ENCODE peak calls at places on chromosome 12, in seven cellular contexts. Z, S, V, Q, W, U and B are unnamed samples. For H3K27me3, the result is how much of the 10 kb centered on the place peaks cover.

GRCh38 chr12:3251691-3252090 is 174.5 kb downstream of the TSPAN9 start:
- DNase-seq in Z (no peak), S (peak), V (no peak), Q (no peak), W (no peak), U (no peak), B (no peak)

GRCh38 chr12:9673404-9674225 is 4.1 kb downstream of the CLEC2D start:
- DNase-seq in Z (peak), S (peak), V (peak), Q (peak), W (peak), U (peak), B (no peak)

GRCh38 chr12:93186131-93186530 is 191.6 kb upstream of the NUDT4 start:
- DNase-seq in Z (no peak), S (no peak), V (no peak), Q (no peak), W (peak), U (no peak), B (no peak)

GRCh38 chr12:80702889-80703605 is 4.4 kb upstream of the MYF6 start:
- DNase-seq in Z (peak), S (no peak), V (no peak), Q (no peak), W (peak), U (no peak), B (no peak)

GRCh38 chr12:69492739-69493138 is 22.6 kb downstream of the FRS2 start:
- DNase-seq in Z (no peak), S (no peak), V (no peak), Q (no peak), W (no peak), U (no peak), B (no peak)

GRCh38 chr12:3837049-3837448 is 36.1 kb downstream of the PARP11 start:
- DNase-seq in Z (no peak), S (no peak), V (no peak), Q (no peak), W (no peak), U (no peak), B (no peak)

GRCh38 chr12:131460516-131460915 is 250.4 kb upstream of the SFSWAP start:
- DNase-seq in Z (no peak), S (no peak), V (no peak), Q (no peak), W (no peak), U (no peak), B (no peak)

GRCh38 chr12:3004655-3005565 is 45.7 kb downstream of the TEAD4 start:
- DNase-seq in Z (no peak), S (no peak), V (peak), Q (no peak), W (no peak), U (no peak), B (no peak)

GRCh38 chr12:51171884-51172514 is 936 bp downstream of the TFCP2 start:
- DNase-seq in Z (no peak), S (no peak), V (no peak), Q (no peak), W (peak), U (no peak), B (no peak)

GRCh38 chr12:131044136-131044535 is 90.4 kb downstream of the ADGRD1 start:
- DNase-seq in Z (no peak), S (peak), V (peak), Q (peak), W (no peak), U (no peak), B (no peak)

GRCh38 chr12:108477881-108478259 is 37.2 kb upstream of the FICD start:
- DNase-seq in Z (no peak), S (no peak), V (no peak), Q (no peak), W (no peak), U (no peak), B (no peak)

GRCh38 chr12:93043192-93043876 is 114.2 kb upstream of the EEA1 start:
- DNase-seq in Z (no peak), S (no peak), V (no peak), Q (no peak), W (no peak), U (no peak), B (no peak)

GRCh38 chr12:107818984-107819383 is 44.5 kb downstream of the ASCL4 start:
- DNase-seq in Z (no peak), S (no peak), V (no peak), Q (no peak), W (no peak), U (no peak), B (peak)

GRCh38 chr12:26120561-26121274 is 4.1 kb downstream of the BHLHE41 start:
- DNase-seq in Z (no peak), S (no peak), V (no peak), Q (no peak), W (no peak), U (no peak), B (no peak)

GRCh38 chr12:17527021-17527420 is 563.0 kb downstream of the RERGL start:
- DNase-seq in Z (no peak), S (no peak), V (no peak), Q (no peak), W (no peak), U (no peak), B (no peak)

GRCh38 chr12:45561488-45561887 is 168.0 kb upstream of the ARID2 start:
- DNase-seq in Z (no peak), S (no peak), V (no peak), Q (no peak), W (no peak), U (no peak), B (no peak)

GRCh38 chr12:49583361-49584094 is 15.6 kb upstream of the MCRS1 start:
- DNase-seq in Z (no peak), S (no peak), V (no peak), Q (no peak), W (peak), U (no peak), B (no peak)

GRCh38 chr12:123601602-123602489 is at the start of gene DDX55:
- DNase-seq in Z (peak), S (peak), V (peak), Q (peak), W (peak), U (peak), B (peak)

GRCh38 chr12:88509851-88510250 is 70.4 kb downstream of the KITLG start:
- DNase-seq in Z (no peak), S (no peak), V (no peak), Q (no peak), W (no peak), U (no peak), B (no peak)
- TF ChIP-seq CTCF in Z (no peak), S (no peak), V (no peak), Q (no peak), W (no peak), U (no peak), B (no peak)

DNA sequence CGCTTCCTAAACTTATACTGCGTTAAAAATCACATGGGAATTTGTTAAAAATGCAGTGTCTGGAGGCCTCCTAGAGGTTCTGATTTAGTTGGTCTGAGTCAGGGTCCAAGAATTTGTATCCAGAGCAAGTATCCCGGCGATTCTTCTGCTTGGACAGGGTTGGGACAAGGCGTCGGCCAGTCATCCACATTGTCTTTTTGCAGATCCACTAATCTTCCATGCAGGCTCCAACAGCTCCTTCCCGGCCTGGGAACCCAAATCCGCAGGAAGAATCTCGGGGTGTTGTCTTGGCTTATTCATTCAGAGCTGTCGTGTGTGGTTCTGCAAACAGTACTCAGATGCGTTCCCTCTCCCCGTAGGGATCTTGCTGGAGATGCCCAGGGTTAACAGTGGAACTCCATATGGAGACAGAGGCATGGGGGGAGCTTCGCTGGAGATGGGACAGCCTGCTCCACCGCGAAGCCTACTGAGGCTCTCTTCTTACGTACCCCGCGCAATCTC is 25.3 kb downstream of the GPRC5D start:
- DNase-seq in Z (no peak), S (no peak), V (no peak), Q (no peak), W (no peak), U (no peak), B (no peak)
- H3K4me3 ChIP-seq in Z (no peak), S (no peak), V (no peak), Q (no peak), W (no peak), U (peak), B (no peak)

DNA sequence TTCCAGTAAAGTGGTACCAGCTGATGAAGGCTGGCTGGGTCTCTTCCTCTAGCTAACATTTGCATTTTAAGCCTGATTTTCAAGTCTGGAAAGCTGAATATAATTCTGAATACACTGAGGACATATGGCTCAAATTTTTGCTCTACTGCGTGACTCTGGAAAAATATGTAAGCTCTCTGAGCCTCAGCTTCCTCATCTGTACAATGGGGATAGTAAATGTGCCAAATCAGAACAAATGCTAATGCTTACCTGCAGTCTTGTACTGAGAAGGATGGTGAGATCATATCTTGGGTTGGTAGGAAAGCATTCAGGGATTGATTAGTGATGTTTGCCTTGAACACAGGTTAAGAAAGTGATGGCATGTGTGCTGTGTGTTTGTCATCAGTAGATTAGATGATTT is 14.6 kb downstream of the HNF1A start:
- DNase-seq in Z (no peak), S (no peak), V (no peak), Q (no peak), W (no peak), U (no peak), B (no peak)
- H3K27me3 ChIP-seq in Z (under half), S (under half), V (under half), Q (under half), W (under half), U (under half), B (under half)

GRCh38 chr12:75525263-75525662 is 13.9 kb upstream of the KRR1 start:
- DNase-seq in Z (no peak), S (no peak), V (no peak), Q (no peak), W (peak), U (no peak), B (no peak)
- TF ChIP-seq CTCF in Z (peak), S (no peak), V (no peak), Q (no peak), W (peak), U (peak), B (peak)

DNA sequence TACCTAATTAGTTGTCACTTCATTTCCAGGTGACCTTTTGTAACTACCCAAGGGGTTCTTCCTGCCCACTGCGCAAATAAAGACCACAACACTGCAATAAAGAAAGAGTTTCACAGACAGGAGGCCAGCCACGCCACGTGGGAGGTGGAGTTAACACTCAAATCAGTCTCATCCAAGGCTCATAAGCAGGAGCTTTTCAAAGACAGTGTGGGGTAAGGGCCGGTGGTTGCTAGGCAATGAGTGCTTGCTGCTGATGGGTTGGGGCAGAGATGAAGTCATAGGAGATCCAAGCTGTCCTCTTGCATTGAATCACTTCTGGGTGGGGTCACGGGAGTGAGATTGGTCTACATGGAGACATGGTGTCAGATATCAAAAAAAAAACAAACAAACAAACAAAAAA is 241.1 kb upstream of the TMEM132C start:
- DNase-seq in Z (no peak), S (no peak), V (no peak), Q (no peak), W (no peak), U (no peak), B (peak)
- H3K4me3 ChIP-seq in Z (no peak), S (no peak), V (no peak), Q (no peak), W (no peak), U (no peak), B (no peak)

DNA sequence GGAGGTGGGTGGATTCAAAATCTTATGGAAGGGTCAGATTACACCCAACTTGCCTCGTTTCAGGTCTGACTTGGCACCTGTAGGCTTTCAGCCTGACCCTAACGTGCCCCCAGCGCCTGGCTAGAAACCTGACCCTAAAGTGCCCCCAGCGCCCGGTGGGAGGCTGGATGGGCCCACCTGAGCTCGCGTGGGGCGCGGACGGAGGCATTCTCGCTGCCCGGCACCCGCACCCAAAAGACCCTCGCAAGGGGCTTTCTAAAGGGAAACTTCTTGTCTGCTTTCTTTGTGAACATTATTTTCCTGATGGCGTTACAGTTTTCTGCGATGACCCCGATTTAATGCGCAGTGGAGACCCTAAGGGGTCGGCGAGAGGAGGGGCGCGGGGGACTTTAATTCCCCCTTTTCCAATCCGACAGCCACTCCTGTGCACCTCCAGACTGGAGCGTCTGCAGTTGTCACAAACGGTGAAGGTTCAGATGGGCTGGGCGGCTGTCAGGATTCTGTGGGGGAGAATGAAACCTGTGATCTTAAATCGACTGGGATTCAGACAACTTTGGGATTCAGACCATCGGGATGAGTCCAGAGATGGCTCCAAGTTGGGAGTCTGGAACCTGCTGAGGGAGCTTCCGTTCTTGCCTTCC is 746 bp upstream of the HRK start:
- DNase-seq in Z (no peak), S (no peak), V (no peak), Q (no peak), W (no peak), U (no peak), B (no peak)
- H3K27me3 ChIP-seq in Z (half or more), S (under half), V (half or more), Q (half or more), W (under half), U (under half), B (under half)